ENCODE peak calls at places on chromosomes 7 and 10, in four cellular contexts. One of them, this sample, is unnamed.

GRCh38 chr7:152477079-152477478 is 41.3 kb upstream of the KMT2C start:
- DNase-seq in HCEC 1CT: no peak
- DNase-seq in activated T-helper 1 cell treated with Interleukin-2 at 50 U/mL for 16 hours: no peak
- DNase-seq in Right ventricle myocardium inferior: no peak
- DNase-seq in this sample: no peak

GRCh38 chr10:1103551-1103950 is 47.4 kb downstream of the WDR37 start:
- DNase-seq in HCEC 1CT: no peak
- DNase-seq in activated T-helper 1 cell treated with Interleukin-2 at 50 U/mL for 16 hours: no peak
- DNase-seq in Right ventricle myocardium inferior: no peak
- DNase-seq in this sample: no peak

GRCh38 chr10:19767876-19768275 is 48.4 kb upstream of the PLXDC2 start:
- DNase-seq in HCEC 1CT: no peak
- DNase-seq in activated T-helper 1 cell treated with Interleukin-2 at 50 U/mL for 16 hours: no peak
- DNase-seq in Right ventricle myocardium inferior: no peak
- DNase-seq in this sample: no peak

GRCh38 chr10:33524966-33525365 is 190.5 kb upstream of the NRP1 start:
- DNase-seq in HCEC 1CT: no peak
- DNase-seq in activated T-helper 1 cell treated with Interleukin-2 at 50 U/mL for 16 hours: no peak
- DNase-seq in Right ventricle myocardium inferior: no peak
- DNase-seq in this sample: peak

GRCh38 chr7:156527458-156527890 is 113.1 kb upstream of the RNF32 start:
- DNase-seq in HCEC 1CT: no peak
- DNase-seq in activated T-helper 1 cell treated with Interleukin-2 at 50 U/mL for 16 hours: no peak
- DNase-seq in Right ventricle myocardium inferior: no peak
- DNase-seq in this sample: no peak

GRCh38 chr7:141053626-141054025 is 20.2 kb upstream of the TMEM178B start:
- DNase-seq in HCEC 1CT: no peak
- DNase-seq in activated T-helper 1 cell treated with Interleukin-2 at 50 U/mL for 16 hours: peak
- DNase-seq in Right ventricle myocardium inferior: no peak
- DNase-seq in this sample: no peak

GRCh38 chr7:43628431-43628830 is 45.5 kb downstream of the STK17A start:
- DNase-seq in HCEC 1CT: no peak
- DNase-seq in activated T-helper 1 cell treated with Interleukin-2 at 50 U/mL for 16 hours: no peak
- DNase-seq in Right ventricle myocardium inferior: no peak
- DNase-seq in this sample: no peak

GRCh38 chr7:116547347-116547746 is 22.5 kb downstream of the CAV1 start:
- DNase-seq in HCEC 1CT: peak
- DNase-seq in activated T-helper 1 cell treated with Interleukin-2 at 50 U/mL for 16 hours: no peak
- DNase-seq in Right ventricle myocardium inferior: no peak
- DNase-seq in this sample: peak

GRCh38 chr7:34457329-34457728 is 200.7 kb upstream of the NPSR1 start:
- DNase-seq in HCEC 1CT: no peak
- DNase-seq in activated T-helper 1 cell treated with Interleukin-2 at 50 U/mL for 16 hours: no peak
- DNase-seq in Right ventricle myocardium inferior: no peak
- DNase-seq in this sample: no peak

GRCh38 chr10:119325131-119325530 is 117.8 kb downstream of the GRK5 start:
- DNase-seq in HCEC 1CT: no peak
- DNase-seq in activated T-helper 1 cell treated with Interleukin-2 at 50 U/mL for 16 hours: no peak
- DNase-seq in Right ventricle myocardium inferior: no peak
- DNase-seq in this sample: no peak

GRCh38 chr7:47402941-47403340 is 179.0 kb downstream of the TNS3 start:
- DNase-seq in HCEC 1CT: no peak
- DNase-seq in activated T-helper 1 cell treated with Interleukin-2 at 50 U/mL for 16 hours: no peak
- DNase-seq in Right ventricle myocardium inferior: no peak
- DNase-seq in this sample: no peak

GRCh38 chr7:67631496-67631895 is 634.9 kb downstream of the TYW1 start:
- DNase-seq in HCEC 1CT: no peak
- DNase-seq in activated T-helper 1 cell treated with Interleukin-2 at 50 U/mL for 16 hours: no peak
- DNase-seq in Right ventricle myocardium inferior: no peak
- DNase-seq in this sample: peak

GRCh38 chr10:72285972-72286521 is 12.3 kb downstream of the DDIT4 start:
- DNase-seq in HCEC 1CT: no peak
- DNase-seq in activated T-helper 1 cell treated with Interleukin-2 at 50 U/mL for 16 hours: no peak
- DNase-seq in Right ventricle myocardium inferior: no peak
- DNase-seq in this sample: no peak

GRCh38 chr7:99097730-99098129 is 46.2 kb downstream of the SMURF1 start:
- DNase-seq in HCEC 1CT: no peak
- DNase-seq in activated T-helper 1 cell treated with Interleukin-2 at 50 U/mL for 16 hours: no peak
- DNase-seq in Right ventricle myocardium inferior: no peak
- DNase-seq in this sample: no peak

GRCh38 chr7:140509789-140510188 is 30.5 kb upstream of the MKRN1 start:
- DNase-seq in HCEC 1CT: no peak
- DNase-seq in activated T-helper 1 cell treated with Interleukin-2 at 50 U/mL for 16 hours: no peak
- DNase-seq in Right ventricle myocardium inferior: no peak
- DNase-seq in this sample: no peak

GRCh38 chr10:69004821-69005220 is 16.2 kb downstream of the KIFBP start:
- DNase-seq in HCEC 1CT: peak
- DNase-seq in activated T-helper 1 cell treated with Interleukin-2 at 50 U/mL for 16 hours: no peak
- DNase-seq in Right ventricle myocardium inferior: no peak
- DNase-seq in this sample: peak

GRCh38 chr10:52740913-52741675 is 31.5 kb downstream of the MBL2 start:
- DNase-seq in HCEC 1CT: peak
- DNase-seq in activated T-helper 1 cell treated with Interleukin-2 at 50 U/mL for 16 hours: no peak
- DNase-seq in Right ventricle myocardium inferior: no peak
- DNase-seq in this sample: peak

GRCh38 chr7:48139461-48139860 is 31.8 kb upstream of the ABCA13 start:
- DNase-seq in HCEC 1CT: peak
- DNase-seq in activated T-helper 1 cell treated with Interleukin-2 at 50 U/mL for 16 hours: no peak
- DNase-seq in Right ventricle myocardium inferior: no peak
- DNase-seq in this sample: peak

GRCh38 chr7:127665922-127666321 is 13.9 kb downstream of the SND1 start:
- DNase-seq in HCEC 1CT: no peak
- DNase-seq in activated T-helper 1 cell treated with Interleukin-2 at 50 U/mL for 16 hours: no peak
- DNase-seq in Right ventricle myocardium inferior: no peak
- DNase-seq in this sample: no peak

GRCh38 chr7:1899201-1899600 is 229.1 kb downstream of the ELFN1 start:
- DNase-seq in HCEC 1CT: peak
- DNase-seq in activated T-helper 1 cell treated with Interleukin-2 at 50 U/mL for 16 hours: no peak
- DNase-seq in Right ventricle myocardium inferior: peak
- DNase-seq in this sample: peak

GRCh38 chr10:33900591-33900990 is 566.1 kb upstream of the NRP1 start:
- DNase-seq in HCEC 1CT: peak
- DNase-seq in activated T-helper 1 cell treated with Interleukin-2 at 50 U/mL for 16 hours: no peak
- DNase-seq in Right ventricle myocardium inferior: no peak
- DNase-seq in this sample: no peak

GRCh38 chr7:117001283-117001682 is 48.0 kb downstream of the ST7 start:
- DNase-seq in HCEC 1CT: no peak
- DNase-seq in activated T-helper 1 cell treated with Interleukin-2 at 50 U/mL for 16 hours: no peak
- DNase-seq in Right ventricle myocardium inferior: no peak
- DNase-seq in this sample: no peak

GRCh38 chr7:44101966-44102845 is 1.9 kb upstream of the AEBP1 start:
- DNase-seq in HCEC 1CT: peak
- DNase-seq in activated T-helper 1 cell treated with Interleukin-2 at 50 U/mL for 16 hours: no peak
- DNase-seq in Right ventricle myocardium inferior: peak
- DNase-seq in this sample: peak

GRCh38 chr10:17348111-17349008 is 106.0 kb downstream of the ST8SIA6 start:
- DNase-seq in HCEC 1CT: peak
- DNase-seq in activated T-helper 1 cell treated with Interleukin-2 at 50 U/mL for 16 hours: no peak
- DNase-seq in Right ventricle myocardium inferior: no peak
- DNase-seq in this sample: peak